ENCODE peak calls at places on chromosomes 3 and 15, in ten cellular contexts. D is suprapubic skin, S is stomach, N is esophagus muscularis mucosa, C is GM12878, L is tibial nerve, Z is K562, A is A549, V is transverse colon, K is sigmoid colon. M is an unnamed sample.
A peak's percentile ranks its signal among the peaks of the same experiment; 100 is the strongest.

GRCh38 chr15:68441045-68441743 is 9.2 kb upstream of the ITGA11 start:
- DNase-seq in D (no peak), S (no peak), N (peak; percentile 90), C (no peak), L (no peak), Z (no peak), A (no peak), V (no peak), K (no peak), M (no peak)

GRCh38 chr15:21262851-21263400 is 177.4 kb downstream of the POTEB3 start:
- DNase-seq in D (no peak), S (no peak), N (no peak), C (no peak), L (no peak), Z (peak; percentile 34), A (no peak), V (no peak), K (no peak), M (no peak)

GRCh38 chr3:86104154-86104553 is 886.8 kb downstream of the VGLL3 start:
- DNase-seq in D (no peak), S (no peak), N (no peak), C (no peak), L (no peak), Z (no peak), A (no peak), V (no peak), K (no peak), M (no peak)

GRCh38 chr3:182524711-182525401 is 268.4 kb upstream of the ATP11B start:
- DNase-seq in D (no peak), S (no peak), N (peak; percentile 2), C (no peak), L (no peak), Z (no peak), A (no peak), V (no peak), K (no peak), M (no peak)

GRCh38 chr15:58378241-58379085 is 53.3 kb upstream of the LIPC start:
- DNase-seq in D (no peak), S (no peak), N (peak; percentile 79), C (no peak), L (no peak), Z (no peak), A (no peak), V (no peak), K (no peak), M (no peak)

GRCh38 chr3:43399034-43399433 is 112.7 kb downstream of the SNRK start:
- DNase-seq in D (no peak), S (no peak), N (no peak), C (no peak), L (no peak), Z (no peak), A (no peak), V (no peak), K (no peak), M (no peak)

GRCh38 chr3:13927295-13927694 is 47.4 kb upstream of the WNT7A start:
- DNase-seq in D (no peak), S (no peak), N (no peak), C (no peak), L (no peak), Z (peak; percentile 24), A (no peak), V (no peak), K (no peak), M (no peak)

GRCh38 chr15:63019539-63020109 is 22.9 kb upstream of the TPM1 start:
- DNase-seq in D (no peak), S (peak; percentile 69), N (no peak), C (no peak), L (no peak), Z (no peak), A (peak; percentile 76), V (no peak), K (peak; percentile 78), M (no peak)

GRCh38 chr15:66153549-66154415 is 99.8 kb downstream of the MEGF11 start:
- DNase-seq in D (no peak), S (no peak), N (no peak), C (peak; percentile 57), L (no peak), Z (no peak), A (no peak), V (no peak), K (no peak), M (no peak)

GRCh38 chr3:126465928-126466564 is 9.6 kb downstream of the ZXDC start:
- DNase-seq in D (peak; percentile 76), S (no peak), N (no peak), C (no peak), L (no peak), Z (no peak), A (no peak), V (peak; percentile 32), K (peak; percentile 66), M (no peak)

GRCh38 chr15:25670025-25670554 is 193.0 kb downstream of the ATP10A start:
- DNase-seq in D (no peak), S (no peak), N (no peak), C (no peak), L (no peak), Z (no peak), A (no peak), V (peak; percentile 21), K (peak; percentile 89), M (peak; percentile 47)

GRCh38 chr15:95327661-95328060 is 1002.8 kb upstream of the NR2F2 start:
- DNase-seq in D (no peak), S (no peak), N (no peak), C (no peak), L (no peak), Z (no peak), A (no peak), V (no peak), K (no peak), M (no peak)

GRCh38 chr3:56222866-56223265 is 245.4 kb downstream of the ERC2 start:
- DNase-seq in D (no peak), S (no peak), N (no peak), C (no peak), L (no peak), Z (no peak), A (no peak), V (no peak), K (no peak), M (no peak)

GRCh38 chr15:90907838-90908507 is 4.9 kb downstream of the MAN2A2 start:
- DNase-seq in D (no peak), S (no peak), N (no peak), C (no peak), L (no peak), Z (no peak), A (no peak), V (no peak), K (no peak), M (no peak)

GRCh38 chr3:67031986-67032385 is 33.9 kb downstream of the KBTBD8 start:
- DNase-seq in D (no peak), S (no peak), N (no peak), C (no peak), L (no peak), Z (peak; percentile 68), A (no peak), V (no peak), K (no peak), M (no peak)

GRCh38 chr3:37982351-37982750 is 8.2 kb upstream of the VILL start:
- DNase-seq in D (no peak), S (no peak), N (no peak), C (no peak), L (no peak), Z (no peak), A (no peak), V (no peak), K (no peak), M (no peak)
- TF ChIP-seq EP300 in D (no peak), S (no peak), N (no peak), C (no peak), L (no peak), Z (no peak), A (no peak), V (no peak), K (no peak), M (no peak)

GRCh38 chr15:40768492-40769309 is 1.1 kb upstream of the C15orf62 start:
- DNase-seq in D (no peak), S (peak; percentile 53), N (no peak), C (no peak), L (no peak), Z (no peak), A (no peak), V (peak; percentile 66), K (no peak), M (no peak)
- TF ChIP-seq POLR2A in D (no peak), S (no peak), N (no peak), C (no peak), L (no peak), Z (no peak), A (no peak), V (no peak), K (no peak), M (no peak)

DNA sequence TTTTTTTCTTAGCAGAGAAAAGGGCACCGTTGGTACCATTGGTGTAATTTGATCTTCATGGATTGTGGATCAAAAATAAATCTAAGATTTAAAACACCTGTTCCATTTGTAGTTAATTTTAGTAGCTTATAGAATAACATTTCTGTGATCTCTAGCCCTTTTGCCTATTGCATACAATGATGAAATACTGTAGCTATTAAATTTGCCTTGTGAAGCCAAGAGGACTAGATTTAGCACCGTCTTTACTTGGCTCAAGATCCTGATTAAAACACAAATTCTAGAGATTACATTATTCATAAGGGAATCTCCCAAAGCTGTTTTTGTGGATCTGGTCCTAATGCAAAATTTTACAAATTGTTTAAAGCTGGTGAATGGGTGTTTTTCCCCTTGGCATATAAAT is 8.2 kb downstream of the TBC1D23 start:
- DNase-seq in D (no peak), S (no peak), N (no peak), C (no peak), L (no peak), Z (no peak), A (no peak), V (no peak), K (no peak), M (no peak)
- H3K4me1 ChIP-seq in D (peaks cover 34% of the 10 kb centered on the region), S (peaks cover 9% of the 10 kb centered on the region), N (peaks cover 32% of the 10 kb centered on the region), C (no peaks in the 10 kb centered on the region), L (no peaks in the 10 kb centered on the region), Z (peaks cover 31% of the 10 kb centered on the region), A (no peaks in the 10 kb centered on the region), V (peaks cover 12% of the 10 kb centered on the region), K (peaks cover 23% of the 10 kb centered on the region), M (peaks cover 7% of the 10 kb centered on the region)

GRCh38 chr3:113243846-113244245 is 32.5 kb downstream of the BOC start:
- DNase-seq in D (no peak), S (no peak), N (no peak), C (no peak), L (no peak), Z (peak; percentile 4), A (no peak), V (no peak), K (no peak), M (no peak)
- TF ChIP-seq EP300 in D (no peak), S (no peak), N (no peak), C (no peak), L (no peak), Z (no peak), A (no peak), V (no peak), K (no peak), M (no peak)

GRCh38 chr3:106176734-106177133 is 307.9 kb upstream of the CBLB start:
- DNase-seq in D (no peak), S (no peak), N (no peak), C (peak; percentile 88), L (no peak), Z (no peak), A (no peak), V (no peak), K (no peak), M (no peak)
- TF ChIP-seq POLR2A in D (no peak), S (no peak), N (no peak), C (no peak), L (no peak), Z (no peak), A (no peak), V (no peak), K (no peak), M (no peak)